ENCODE peak calls at places on chromosomes 16 and 17, in six cellular contexts. U is GM12878, X is K562, V is HepG2, N is A549, O is IMR-90. R is an unnamed sample.

GRCh38 chr17:30565073-30565935 is 88.1 kb downstream of the GOSR1 start:
- DNase-seq in V (no peak), N (no peak), U (no peak), X (no peak), O (no peak), R (no peak)

GRCh38 chr17:20944014-20944905 is 98.6 kb downstream of the USP22 start:
- DNase-seq in O (no peak), U (no peak), N (no peak), X (no peak), V (peak; percentile 37), R (no peak)

GRCh38 chr17:78933025-78933958 is 8.1 kb upstream of the TIMP2 start:
- DNase-seq in O (peak; percentile 99), X (no peak), U (peak; percentile 45), N (peak; percentile 99), V (peak; percentile 93), R (peak; percentile 68)

GRCh38 chr17:78623541-78623940 is 46.3 kb upstream of the DNAH17 start:
- DNase-seq in V (no peak), U (no peak), N (no peak), X (no peak), O (no peak), R (no peak)

GRCh38 chr16:85093705-85094104 is 18.6 kb downstream of the CIBAR2 start:
- DNase-seq in U (no peak), V (no peak), O (no peak), X (peak; percentile 78), N (no peak), R (no peak)

GRCh38 chr17:81539571-81539900 is 11.4 kb downstream of the FSCN2 start:
- DNase-seq in V (no peak), X (no peak), U (no peak), N (no peak), O (no peak), R (no peak)

GRCh38 chr16:26598989-26599785 is 467.5 kb upstream of the C16orf82 start:
- DNase-seq in O (no peak), X (no peak), V (no peak), U (no peak), N (no peak), R (no peak)

GRCh38 chr17:21352221-21352980 is 23.8 kb upstream of the KCNJ12 start:
- DNase-seq in V (no peak), X (no peak), U (no peak), N (no peak), O (no peak), R (no peak)

GRCh38 chr16:48117217-48118105 is 38.3 kb downstream of the ABCC12 start:
- DNase-seq in V (peak; percentile 81), U (no peak), X (peak; percentile 98), O (no peak), N (peak; percentile 75), R (peak; percentile 92)

GRCh38 chr17:80283116-80283852 is 22.6 kb downstream of the RNF213 start:
- DNase-seq in U (no peak), V (no peak), O (no peak), X (no peak), N (no peak), R (no peak)

GRCh38 chr17:67528751-67529436 is 151.8 kb downstream of the PITPNC1 start:
- DNase-seq in N (peak; percentile 81), U (no peak), V (peak; percentile 92), X (no peak), O (peak; percentile 93), R (peak; percentile 94)

GRCh38 chr16:1102921-1103648 is 7.0 kb upstream of the C1QTNF8 start:
- DNase-seq in N (peak; percentile 62), X (peak; percentile 92), U (no peak), V (no peak), O (no peak), R (peak; percentile 93)
- TF ChIP-seq SMC3 in N (peak; percentile 94), X (peak; percentile 73), U (peak; percentile 31), V (peak; percentile 3), O (peak; percentile 64), R (peak; percentile 44)

DNA sequence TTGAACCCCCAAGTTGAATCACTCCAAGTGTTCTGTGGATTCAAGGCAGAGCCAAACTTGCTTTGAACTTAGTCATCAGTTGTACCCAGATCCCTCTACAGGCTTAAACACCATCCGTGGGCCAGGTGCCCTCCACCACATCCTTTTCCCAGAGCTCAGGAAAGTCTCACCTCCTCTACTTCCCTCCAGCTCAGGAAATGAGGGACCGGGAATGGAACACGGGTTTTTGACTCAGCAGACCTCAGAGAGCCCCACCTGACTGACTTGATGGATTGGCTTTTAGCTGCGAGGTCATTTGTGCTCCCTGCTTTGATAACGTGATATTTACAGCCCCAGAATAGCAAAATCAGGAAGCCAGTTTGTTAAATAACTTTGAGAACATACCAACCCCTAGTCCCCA is 20.1 kb downstream of the GID4 start:
- DNase-seq in U (no peak), O (no peak), N (no peak), V (no peak), X (no peak), R (no peak)
- TF ChIP-seq SMC3 in U (no peak), O (no peak), N (no peak), V (no peak), X (no peak), R (no peak)

DNA sequence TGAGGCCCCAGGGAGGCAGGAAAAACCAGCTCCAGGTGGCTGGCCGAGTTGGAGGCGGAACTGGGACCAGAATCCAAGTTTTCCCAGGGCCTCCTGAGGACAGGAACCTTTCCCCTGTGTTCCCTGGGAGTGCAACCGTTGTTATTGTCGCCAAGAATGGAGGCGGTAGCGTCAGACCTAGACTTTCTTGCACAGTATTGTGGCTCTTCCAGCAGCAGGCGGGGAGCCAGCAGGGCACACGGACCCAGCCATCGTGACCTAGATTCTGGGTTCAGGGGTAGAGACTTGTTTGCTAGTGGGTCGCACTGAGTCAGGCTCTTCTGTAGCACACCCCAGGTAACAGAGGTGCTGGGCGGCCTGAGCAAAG is 667 bp upstream of the KIF19 start:
- DNase-seq in V (no peak), N (no peak), X (no peak), O (no peak), U (no peak), R (no peak)
- TF ChIP-seq SMC3 in V (no peak), N (no peak), X (no peak), O (no peak), U (no peak), R (no peak)

GRCh38 chr16:23182206-23182674 is 305 bp upstream of the SCNN1G start:
- DNase-seq in X (peak; percentile 78), N (peak; percentile 83), V (peak; percentile 62), U (peak; percentile 23), O (peak; percentile 25), R (peak; percentile 95)
- TF ChIP-seq SMC3 in X (peak; percentile 88), N (peak; percentile 98), V (peak; percentile 60), U (peak; percentile 93), O (peak; percentile 69), R (peak; percentile 90)

R was measured in SK-N-SH.